ENCODE peak calls at places on chromosomes 7 and 10, in nine cellular contexts. O is stimulated activated CD4-positive, alpha-beta T cell treated with anti-CD3 and anti-CD28 coated beads, Interleukin-12 subunit alpha, Interleukin-12 subunit beta, amount 100 ng/mL, for 48 hours; A is hepatocyte; Q is pulmonary artery endothelial cell; R is iris pigment epithelial cell; F is WERI-Rb-1; G is Calu3; D is NCI-H1694 treated with DMSO at 0.1 percent for 48 hours; S is KBM-7. N is an unnamed sample.

GRCh38 chr7:158016171-158017087 is 571.2 kb downstream of the PTPRN2 start:
- DNase-seq in O (no peak), A (peak), Q (no peak), R (no peak), F (no peak), G (no peak), D (peak), S (no peak), N (peak)

GRCh38 chr10:127196227-127196954 is at the start of gene INSYN2A:
- DNase-seq in O (no peak), A (peak), Q (no peak), R (peak), F (peak), G (peak), D (no peak), S (no peak), N (no peak)

GRCh38 chr10:47325303-47326291 is 3.3 kb downstream of the GDF2 start:
- DNase-seq in O (no peak), A (no peak), Q (no peak), R (no peak), F (no peak), G (no peak), D (no peak), S (no peak), N (no peak)

GRCh38 chr7:34133983-34134782 is 228.8 kb downstream of the BMPER start:
- DNase-seq in O (no peak), A (peak), Q (peak), R (peak), F (peak), G (peak), D (peak), S (peak), N (no peak)

GRCh38 chr7:21960922-21961321 is 15.2 kb upstream of the CDCA7L start:
- DNase-seq in O (no peak), A (peak), Q (no peak), R (peak), F (no peak), G (peak), D (no peak), S (no peak), N (no peak)

GRCh38 chr7:24783731-24784130 is 26.5 kb upstream of the GSDME start:
- DNase-seq in O (no peak), A (no peak), Q (no peak), R (no peak), F (no peak), G (no peak), D (no peak), S (no peak), N (no peak)

GRCh38 chr7:70614237-70614984 is 517.5 kb upstream of the GALNT17 start:
- DNase-seq in O (no peak), A (peak), Q (no peak), R (peak), F (peak), G (no peak), D (peak), S (no peak), N (peak)

GRCh38 chr7:18590259-18590658 is 94.7 kb downstream of the HDAC9 start:
- DNase-seq in O (no peak), A (no peak), Q (no peak), R (no peak), F (no peak), G (no peak), D (no peak), S (peak), N (no peak)

GRCh38 chr7:135265637-135266036 is 32.0 kb downstream of the STRA8 start:
- DNase-seq in O (no peak), A (no peak), Q (no peak), R (no peak), F (no peak), G (no peak), D (no peak), S (no peak), N (no peak)

GRCh38 chr10:31808258-31809218 is 120.1 kb downstream of the ARHGAP12 start:
- DNase-seq in O (no peak), A (peak), Q (peak), R (peak), F (no peak), G (no peak), D (peak), S (peak), N (no peak)

GRCh38 chr7:1848911-1849311 is 178.8 kb downstream of the ELFN1 start:
- DNase-seq in O (no peak), A (no peak), Q (no peak), R (no peak), F (peak), G (no peak), D (no peak), S (no peak), N (no peak)

GRCh38 chr7:45457591-45457990 is 116.6 kb upstream of the ADCY1 start:
- DNase-seq in O (no peak), A (no peak), Q (no peak), R (no peak), F (no peak), G (no peak), D (no peak), S (no peak), N (peak)

GRCh38 chr10:16854623-16855022 is 37.4 kb upstream of the RSU1 start:
- DNase-seq in O (no peak), A (peak), Q (no peak), R (peak), F (no peak), G (peak), D (no peak), S (no peak), N (no peak)

GRCh38 chr7:36746347-36746746 is 22.1 kb upstream of the AOAH start:
- DNase-seq in O (no peak), A (peak), Q (no peak), R (peak), F (no peak), G (peak), D (no peak), S (no peak), N (no peak)

GRCh38 chr10:124019886-124020797 is 73.3 kb downstream of the CHST15 start:
- DNase-seq in O (no peak), A (no peak), Q (no peak), R (no peak), F (no peak), G (no peak), D (no peak), S (no peak), N (no peak)

GRCh38 chr7:2613113-2613925 is 18.5 kb upstream of the TTYH3 start:
- DNase-seq in O (no peak), A (no peak), Q (no peak), R (no peak), F (no peak), G (no peak), D (peak), S (no peak), N (no peak)

GRCh38 chr10:71337219-71337625 is 18.2 kb downstream of the SLC29A3 start:
- DNase-seq in O (no peak), A (no peak), Q (no peak), R (no peak), F (peak), G (no peak), D (peak), S (no peak), N (no peak)

GRCh38 chr7:3879337-3880054 is 578.4 kb downstream of the SDK1 start:
- DNase-seq in O (no peak), A (no peak), Q (no peak), R (no peak), F (no peak), G (no peak), D (peak), S (no peak), N (no peak)

GRCh38 chr10:48444266-48444665 is 137.8 kb downstream of the MAPK8 start:
- DNase-seq in O (no peak), A (peak), Q (no peak), R (peak), F (peak), G (no peak), D (no peak), S (peak), N (no peak)

GRCh38 chr10:70475661-70476060 is 2.9 kb upstream of the PALD1 start:
- DNase-seq in O (no peak), A (no peak), Q (no peak), R (no peak), F (no peak), G (peak), D (no peak), S (no peak), N (no peak)

GRCh38 chr7:30473393-30473775 is 5.2 kb downstream of the NOD1 start:
- DNase-seq in O (no peak), A (no peak), Q (no peak), R (peak), F (no peak), G (no peak), D (no peak), S (no peak), N (no peak)

GRCh38 chr10:129531195-129531968 is 64.3 kb downstream of the MGMT start:
- DNase-seq in O (no peak), A (no peak), Q (no peak), R (peak), F (no peak), G (no peak), D (no peak), S (no peak), N (no peak)